ENCODE peak calls at places on chromosome 1, in six cellular contexts. M, X, Z, B, I and W are unnamed samples.

GRCh38 chr1:6475381-6476133 is 9.6 kb upstream of the TNFRSF25 start:
- DNase-seq in M (peak; percentile 57), X (peak; percentile 75), Z (peak; percentile 43), B (peak; percentile 82), I (peak; percentile 74), W (peak; percentile 74)

GRCh38 chr1:87167855-87168630 is 160.6 kb upstream of the LMO4 start:
- DNase-seq in M (no peak), X (no peak), Z (no peak), B (no peak), I (no peak), W (peak; percentile 84)

GRCh38 chr1:170461362-170461761 is 70.6 kb upstream of the GORAB start:
- DNase-seq in M (no peak), X (no peak), Z (peak; percentile 27), B (no peak), I (no peak), W (no peak)

GRCh38 chr1:160416369-160416768 is 16.0 kb downstream of the VANGL2 start:
- DNase-seq in M (no peak), X (no peak), Z (peak; percentile 48), B (no peak), I (peak; percentile 49), W (peak; percentile 50)

GRCh38 chr1:10253755-10254154 is 43.4 kb downstream of the KIF1B start:
- DNase-seq in M (no peak), X (no peak), Z (peak; percentile 99), B (no peak), I (peak; percentile 76), W (peak; percentile 95)

GRCh38 chr1:184482113-184482512 is 95.3 kb downstream of the C1orf21 start:
- DNase-seq in M (peak; percentile 75), X (no peak), Z (peak; percentile 33), B (peak; percentile 62), I (no peak), W (no peak)

GRCh38 chr1:35675773-35676172 is 34.4 kb upstream of the PSMB2 start:
- DNase-seq in M (no peak), X (no peak), Z (no peak), B (no peak), I (no peak), W (no peak)

GRCh38 chr1:203692565-203693470 is 66.2 kb downstream of the ATP2B4 start:
- DNase-seq in M (peak; percentile 82), X (peak; percentile 58), Z (peak; percentile 98), B (peak; percentile 84), I (peak; percentile 80), W (peak; percentile 64)

GRCh38 chr1:222975472-222976122 is 160.8 kb downstream of the DISP1 start:
- DNase-seq in M (no peak), X (no peak), Z (peak; percentile 50), B (no peak), I (no peak), W (peak; percentile 38)

GRCh38 chr1:207619833-207620572 is 24.9 kb upstream of the CR1L start:
- DNase-seq in M (no peak), X (no peak), Z (peak; percentile 58), B (no peak), I (peak; percentile 73), W (peak; percentile 75)

GRCh38 chr1:27031235-27032118 is 18.8 kb upstream of the TENT5B start:
- DNase-seq in M (peak; percentile 79), X (no peak), Z (peak; percentile 71), B (peak; percentile 91), I (peak; percentile 85), W (peak; percentile 67)

GRCh38 chr1:228992044-228992443 is 256.8 kb downstream of the RHOU start:
- DNase-seq in M (no peak), X (no peak), Z (no peak), B (no peak), I (no peak), W (no peak)

GRCh38 chr1:21914880-21915640 is 22.1 kb downstream of the HSPG2 start:
- DNase-seq in M (peak; percentile 65), X (no peak), Z (peak; percentile 45), B (peak; percentile 83), I (no peak), W (no peak)
- H3K4me1 ChIP-seq in M (peaks cover 100% of the 10 kb centered on the region), X (peaks cover 67% of the 10 kb centered on the region), Z (peaks cover 56% of the 10 kb centered on the region), B (peaks cover 100% of the 10 kb centered on the region), I (peaks cover 31% of the 10 kb centered on the region), W (peaks cover 53% of the 10 kb centered on the region)

GRCh38 chr1:108831225-108831624 is 25.7 kb downstream of the AKNAD1 start:
- DNase-seq in M (no peak), X (no peak), Z (peak; percentile 93), B (no peak), I (no peak), W (no peak)

GRCh38 chr1:108832929-108833328 is 24.0 kb downstream of the AKNAD1 start:
- DNase-seq in M (no peak), X (no peak), Z (no peak), B (no peak), I (no peak), W (no peak)

GRCh38 chr1:108829498-108829916 is 27.4 kb downstream of the AKNAD1 start:
- DNase-seq in M (no peak), X (no peak), Z (peak; percentile 76), B (no peak), I (no peak), W (peak; percentile 33)

GRCh38 chr1:108828074-108828961 is 28.6 kb downstream of the AKNAD1 start:
- DNase-seq in M (peak; percentile 70), X (peak; percentile 74), Z (peak; percentile 83), B (peak; percentile 75), I (peak; percentile 88), W (peak; percentile 76)

DNA sequence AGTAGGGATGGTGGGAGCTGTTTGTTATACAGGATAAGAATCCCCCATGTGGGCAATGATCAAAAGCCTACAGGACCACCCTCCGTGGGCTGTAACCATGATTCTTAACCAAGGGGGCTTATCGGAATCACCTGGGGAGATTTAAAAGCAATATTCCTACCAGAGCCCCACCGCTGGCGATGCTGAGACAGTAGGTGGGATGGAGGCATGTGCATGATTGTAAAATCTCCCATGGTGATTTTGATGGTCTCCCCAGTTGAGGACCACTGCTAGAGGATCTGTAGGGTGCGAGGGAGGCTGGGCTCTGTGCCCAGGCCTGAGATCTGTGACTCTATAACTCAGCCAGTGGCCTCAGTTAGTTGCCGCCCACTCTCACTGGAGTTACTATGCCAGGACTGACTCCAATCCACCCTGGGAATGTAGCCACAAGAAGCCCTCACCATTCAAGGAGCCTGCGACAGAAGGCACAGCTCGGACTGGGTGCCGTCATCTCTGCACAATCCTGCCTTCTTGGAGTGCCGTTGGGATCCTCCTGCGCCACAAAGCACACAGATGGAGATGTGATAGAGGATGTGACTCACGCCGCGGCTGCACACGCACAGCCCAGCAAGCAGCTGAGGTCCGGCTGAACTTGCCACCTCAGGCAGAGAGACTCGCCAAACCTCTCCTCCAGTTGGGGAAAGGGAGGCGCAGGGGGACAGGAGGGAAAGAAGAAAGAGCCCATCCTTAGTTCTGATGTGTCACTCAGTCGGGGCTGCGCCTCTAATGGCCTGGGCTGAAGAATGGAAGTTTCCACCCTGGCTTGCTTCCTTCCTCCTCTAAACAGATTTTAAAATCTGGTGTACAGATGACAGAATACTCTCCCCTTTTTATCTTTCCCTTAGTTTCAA is 26.5 kb downstream of the AKNAD1 start:
- DNase-seq in M (peak; percentile 83), X (peak; percentile 46), Z (peak; percentile 99), B (peak; percentile 85), I (peak; percentile 36), W (peak; percentile 71)
- H3K4me3 ChIP-seq in M (peak overlapping the region; percentile 22), X (no peak overlapping the region), Z (peak overlapping the region; percentile 66), B (no peak overlapping the region), I (no peak overlapping the region), W (peak overlapping the region; percentile 32)

DNA sequence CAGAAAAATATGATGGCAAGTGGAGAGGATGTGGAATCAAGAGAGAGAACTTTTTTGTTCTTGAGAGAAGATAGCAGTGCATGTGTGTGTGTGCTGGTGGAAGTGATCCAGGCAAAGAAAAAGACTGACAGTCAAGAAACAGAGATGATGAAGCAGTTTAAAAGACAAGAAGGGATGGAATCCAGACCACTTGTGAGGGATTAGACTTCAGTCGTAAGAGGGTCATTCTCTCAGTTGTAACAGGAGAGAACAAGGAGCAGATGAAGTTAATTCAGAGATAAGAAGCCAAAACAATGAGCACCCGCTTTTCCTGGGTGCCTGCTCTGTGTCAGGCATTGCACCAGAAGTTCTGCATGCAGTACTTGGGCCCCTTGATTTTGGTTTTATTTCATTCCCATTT is 76.6 kb downstream of the RNF220 start:
- DNase-seq in M (no peak), X (no peak), Z (no peak), B (no peak), I (no peak), W (no peak)
- H3K27me3 ChIP-seq in M (no peaks in the 10 kb centered on the region), X (no peaks in the 10 kb centered on the region), Z (peaks cover 16% of the 10 kb centered on the region), B (no peaks in the 10 kb centered on the region), I (no peaks in the 10 kb centered on the region), W (peaks cover 4% of the 10 kb centered on the region)

GRCh38 chr1:62232885-62233284 is 38.2 kb downstream of the L1TD1 start:
- DNase-seq in M (no peak), X (no peak), Z (no peak), B (no peak), I (no peak), W (no peak)
- H3K4me1 ChIP-seq in M (no peaks in the 10 kb centered on the region), X (peaks cover 41% of the 10 kb centered on the region), Z (peaks cover 5% of the 10 kb centered on the region), B (no peaks in the 10 kb centered on the region), I (peaks cover 6% of the 10 kb centered on the region), W (peaks cover 28% of the 10 kb centered on the region)

GRCh38 chr1:230379462-230379861 is 46.7 kb downstream of the PGBD5 start:
- DNase-seq in M (no peak), X (no peak), Z (no peak), B (no peak), I (no peak), W (no peak)

GRCh38 chr1:230376296-230376695 is 49.8 kb downstream of the PGBD5 start:
- DNase-seq in M (no peak), X (no peak), Z (no peak), B (no peak), I (no peak), W (peak; percentile 15)

GRCh38 chr1:230375795-230376194 is 50.3 kb downstream of the PGBD5 start:
- DNase-seq in M (peak; percentile 29), X (no peak), Z (no peak), B (no peak), I (no peak), W (peak; percentile 81)

GRCh38 chr1:230377324-230377723 is 48.8 kb downstream of the PGBD5 start:
- DNase-seq in M (no peak), X (no peak), Z (no peak), B (no peak), I (no peak), W (no peak)

GRCh38 chr1:230377851-230378250 is 48.3 kb downstream of the PGBD5 start:
- DNase-seq in M (no peak), X (no peak), Z (no peak), B (no peak), I (no peak), W (no peak)
- H3K4me3 ChIP-seq in M (no peak overlapping the region), X (no peak overlapping the region), Z (no peak overlapping the region), B (no peak overlapping the region), I (no peak overlapping the region), W (no peak overlapping the region)

DNA sequence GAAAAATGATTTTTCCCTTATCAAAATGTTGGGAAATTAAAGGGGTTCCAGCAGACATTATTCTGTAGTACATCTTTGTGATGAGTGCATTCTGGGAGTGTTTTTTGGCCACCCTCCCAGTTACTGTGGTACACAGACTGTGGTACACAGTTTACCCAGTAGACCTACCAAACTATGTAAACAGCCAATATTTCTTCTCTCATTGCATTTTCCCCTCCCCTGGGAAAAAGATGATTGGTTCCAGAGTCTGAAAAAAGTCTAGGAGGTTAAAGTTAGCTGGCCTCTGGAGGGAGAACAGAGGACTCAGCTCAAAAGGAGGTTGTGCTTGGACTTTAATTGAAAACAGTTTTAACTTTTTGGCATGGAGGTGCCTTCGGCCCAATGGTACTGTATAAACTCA is 42.5 kb downstream of the PGM1 start:
- DNase-seq in M (no peak), X (no peak), Z (peak; percentile 31), B (no peak), I (no peak), W (no peak)
- H3K27me3 ChIP-seq in M (no peaks in the 10 kb centered on the region), X (no peaks in the 10 kb centered on the region), Z (no peaks in the 10 kb centered on the region), B (no peaks in the 10 kb centered on the region), I (no peaks in the 10 kb centered on the region), W (no peaks in the 10 kb centered on the region)